ENCODE peak calls at places on chromosomes 3 and 15, in five cellular contexts. W is omental fat pad, T is hepatic stellate cell, E is NCI-H1417, X is astrocyte of the spinal cord. F is an unnamed sample.

GRCh38 chr3:11140054-11140712 is 14.1 kb upstream of the HRH1 start:
- DNase-seq in T (no peak), X (peak; percentile 69), W (no peak), E (peak; percentile 7), F (peak; percentile 0)

GRCh38 chr15:48494646-48495045 is 150.9 kb downstream of the FBN1 start:
- DNase-seq in X (peak; percentile 53), T (no peak), W (no peak), E (no peak), F (no peak)

GRCh38 chr3:48039487-48040190 is 23.4 kb upstream of the MAP4 start:
- DNase-seq in X (peak; percentile 83), T (peak; percentile 46), E (no peak), W (no peak), F (no peak)

GRCh38 chr3:11434017-11434526 is 161.9 kb downstream of the ATG7 start:
- DNase-seq in W (no peak), T (no peak), X (peak; percentile 59), E (peak; percentile 11), F (no peak)

GRCh38 chr15:70526221-70526973 is 237.0 kb downstream of the UACA start:
- DNase-seq in W (no peak), E (peak; percentile 100), T (peak; percentile 75), X (peak; percentile 72), F (peak; percentile 86)

GRCh38 chr15:92707880-92708551 is 52.4 kb upstream of the FAM174B start:
- DNase-seq in E (no peak), X (no peak), T (no peak), W (no peak), F (no peak)

GRCh38 chr3:16112910-16113504 is 61.5 kb upstream of the GALNT15 start:
- DNase-seq in E (no peak), X (peak; percentile 80), T (no peak), W (no peak), F (no peak)

GRCh38 chr15:74038707-74039655 is 43.4 kb downstream of the GOLGA6A start:
- DNase-seq in X (no peak), W (no peak), T (no peak), E (no peak), F (no peak)

GRCh38 chr15:36590838-36591237 is 11.4 kb downstream of the CDIN1 start:
- DNase-seq in W (no peak), T (peak; percentile 24), E (no peak), X (peak; percentile 89), F (no peak)

GRCh38 chr3:17195192-17195611 is 310.4 kb downstream of the PLCL2 start:
- DNase-seq in X (peak; percentile 47), W (no peak), T (no peak), E (peak; percentile 48), F (peak; percentile 89)

GRCh38 chr3:31546152-31546551 is 13.4 kb downstream of the STT3B start:
- DNase-seq in X (no peak), E (peak; percentile 25), T (no peak), W (no peak), F (no peak)

GRCh38 chr15:46297766-46298165 is 662.9 kb downstream of the SQOR start:
- DNase-seq in T (no peak), X (no peak), W (no peak), E (no peak), F (no peak)

GRCh38 chr15:97915261-97915660 is 45.2 kb upstream of the ARRDC4 start:
- DNase-seq in E (no peak), X (no peak), W (no peak), T (no peak), F (no peak)

GRCh38 chr3:12822725-12823373 is 18.5 kb downstream of the RPL32 start:
- DNase-seq in T (no peak), X (peak; percentile 29), E (no peak), W (no peak), F (no peak)

GRCh38 chr3:190862209-190863118 is at the start of gene GMNC:
- DNase-seq in E (peak; percentile 84), W (peak; percentile 35), T (peak; percentile 50), X (peak; percentile 81), F (peak; percentile 3)

GRCh38 chr3:187624588-187624987 is 45.6 kb downstream of the SST start:
- DNase-seq in E (no peak), T (no peak), W (no peak), X (no peak), F (no peak)

GRCh38 chr15:100688549-100689120 is 86.2 kb downstream of the ASB7 start:
- DNase-seq in E (no peak), T (no peak), X (no peak), W (no peak), F (no peak)

GRCh38 chr15:81235781-81236507 is 39.3 kb downstream of the IL16 start:
- DNase-seq in W (no peak), T (peak; percentile 22), E (no peak), X (peak; percentile 96), F (no peak)

GRCh38 chr15:90211440-90212168 is 10.5 kb downstream of the SEMA4B start:
- DNase-seq in X (peak; percentile 60), W (no peak), E (no peak), T (peak; percentile 90), F (no peak)

GRCh38 chr3:66403268-66403990 is 97.4 kb downstream of the LRIG1 start:
- DNase-seq in X (no peak), E (no peak), W (no peak), T (no peak), F (no peak)

GRCh38 chr3:70933105-70933810 is 620.8 kb upstream of the MDFIC2 start:
- DNase-seq in T (no peak), E (no peak), W (no peak), X (no peak), F (no peak)